ENCODE peak calls at places on chromosomes 3 and 15, in seven cellular contexts. X is mammary epithelial cell, I is type B pancreatic cell, O is fibroblast of pulmonary artery, N is neural crest cell, Q is HCT116, S is natural killer cell. A is an unnamed sample.

GRCh38 chr3:38519000-38519399 is 22.9 kb downstream of the EXOG start:
- DNase-seq in Q (no peak), I (no peak), X (peak; percentile 37), S (no peak), O (no peak), N (no peak), A (no peak)

GRCh38 chr3:100087203-100087602 is 27.1 kb downstream of the FILIP1L start:
- DNase-seq in O (peak; percentile 60), I (no peak), Q (no peak), X (peak; percentile 87), S (no peak), N (no peak), A (no peak)

GRCh38 chr3:95297586-95297985 is 1234.7 kb downstream of the NSUN3 start:
- DNase-seq in N (no peak), X (no peak), O (no peak), Q (no peak), S (no peak), I (no peak), A (no peak)

GRCh38 chr3:2261747-2262146 is 163.1 kb downstream of the CNTN4 start:
- DNase-seq in S (no peak), O (no peak), Q (no peak), I (no peak), X (no peak), N (no peak), A (no peak)

GRCh38 chr3:46235425-46235824 is 6.8 kb upstream of the CCR3 start:
- DNase-seq in Q (no peak), S (no peak), N (no peak), O (no peak), X (no peak), I (no peak), A (no peak)

GRCh38 chr15:58260911-58261267 is 122.7 kb downstream of the AQP9 start:
- DNase-seq in S (no peak), N (no peak), I (no peak), X (peak; percentile 64), Q (no peak), O (peak; percentile 11), A (no peak)

GRCh38 chr3:88149146-88149515 is 628 bp upstream of the C3orf38 start:
- DNase-seq in O (no peak), S (no peak), Q (peak; percentile 3), I (no peak), X (peak; percentile 51), N (no peak), A (peak; percentile 16)

GRCh38 chr3:177035678-177036077 is 161.6 kb downstream of the TBL1XR1 start:
- DNase-seq in S (no peak), N (no peak), Q (no peak), O (no peak), X (no peak), I (no peak), A (no peak)

GRCh38 chr3:60048447-60048848 is 998.6 kb upstream of the CFAP20DC start:
- DNase-seq in N (no peak), Q (no peak), S (no peak), X (no peak), O (no peak), I (no peak), A (no peak)

GRCh38 chr3:41525288-41526064 is 326.2 kb downstream of the CTNNB1 start:
- DNase-seq in X (no peak), S (no peak), N (no peak), Q (no peak), I (no peak), O (no peak), A (no peak)

GRCh38 chr3:115836944-115837343 is 213.6 kb downstream of the GAP43 start:
- DNase-seq in X (no peak), O (peak; percentile 49), I (no peak), N (no peak), Q (peak; percentile 28), S (no peak), A (no peak)

DNA sequence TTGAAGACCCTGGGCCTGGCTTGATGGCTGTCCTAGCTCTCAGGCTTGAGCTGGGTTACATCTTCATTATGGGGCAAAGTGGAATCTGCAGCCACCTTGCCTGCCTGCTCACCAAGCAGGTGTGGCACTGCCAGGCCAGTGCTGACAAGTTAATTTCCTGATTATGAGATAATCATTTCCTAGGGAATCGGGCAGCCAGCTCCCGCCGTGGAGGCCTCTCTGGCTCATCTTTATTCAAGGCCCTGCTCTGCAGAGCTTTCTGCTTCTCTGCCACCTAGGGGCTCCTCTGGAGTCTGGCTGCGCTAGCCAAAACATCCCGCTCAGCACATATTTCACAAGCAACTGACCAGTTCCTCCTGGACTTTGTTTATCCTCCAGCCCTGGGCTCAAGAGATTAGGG is 9.9 kb downstream of the LOXL1 start:
- DNase-seq in I (no peak), O (peak; percentile 69), Q (no peak), X (peak; percentile 75), N (no peak), S (no peak), A (no peak)
- TF ChIP-seq CTCF in I (no peak), O (peak; percentile 49), Q (no peak), X (no peak), N (no peak), S (no peak), A (no peak)

DNA sequence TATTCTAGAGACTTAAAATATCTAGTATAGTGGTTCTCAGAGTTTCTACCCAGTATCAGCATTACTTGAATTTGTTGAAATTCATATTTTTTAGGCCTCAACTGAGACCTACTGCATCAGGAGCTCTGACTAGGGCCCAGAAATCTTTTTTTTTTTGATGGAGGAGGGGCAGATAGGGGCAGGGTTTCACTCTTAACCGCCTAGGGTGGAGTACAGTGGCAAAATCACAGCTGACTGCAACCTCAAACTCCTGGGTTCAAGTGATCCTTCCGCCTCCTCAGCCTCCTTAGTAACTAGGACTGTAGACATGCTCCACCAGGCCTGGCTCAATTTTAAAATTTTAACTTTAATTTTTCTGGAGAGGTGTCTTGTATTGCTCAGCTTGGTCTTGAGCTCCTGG is 36.6 kb downstream of the CHD2 start:
- DNase-seq in O (no peak), I (no peak), X (no peak), S (no peak), Q (no peak), N (no peak), A (no peak)
- TF ChIP-seq CTCF in O (no peak), I (no peak), X (no peak), S (no peak), Q (no peak), N (no peak), A (no peak)

GRCh38 chr3:49750056-49750455 is 26.3 kb upstream of the GMPPB start:
- DNase-seq in O (no peak), X (no peak), N (no peak), I (no peak), Q (no peak), S (no peak), A (no peak)

GRCh38 chr3:49747792-49748480 is 24.2 kb upstream of the GMPPB start:
- DNase-seq in N (no peak), S (no peak), O (peak; percentile 85), X (peak; percentile 67), I (no peak), Q (no peak), A (no peak)

GRCh38 chr3:49751501-49751900 is 27.8 kb upstream of the GMPPB start:
- DNase-seq in Q (no peak), O (no peak), X (no peak), S (no peak), I (no peak), N (no peak), A (no peak)

GRCh38 chr3:49740427-49740826 is 16.7 kb upstream of the GMPPB start:
- DNase-seq in O (no peak), N (no peak), X (no peak), Q (no peak), S (no peak), I (no peak), A (no peak)

DNA sequence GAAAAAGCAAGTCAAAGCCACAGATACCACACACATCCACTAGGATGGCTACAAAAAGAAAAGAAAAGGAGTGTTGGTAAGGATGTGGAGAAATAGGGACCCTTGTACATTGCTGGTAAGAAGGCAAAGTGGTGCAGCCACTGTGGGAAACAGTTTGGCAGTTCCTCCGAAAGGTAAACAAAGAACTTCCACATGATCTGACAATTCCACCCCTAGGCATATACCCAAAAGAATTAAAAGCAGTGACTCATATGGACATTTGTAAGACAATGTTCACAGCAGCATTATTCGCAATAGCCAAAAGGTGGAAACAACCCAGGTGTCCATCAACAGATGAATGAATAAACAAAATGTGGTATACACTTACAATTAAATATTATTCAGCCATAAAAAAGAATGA is 22.2 kb upstream of the GMPPB start:
- DNase-seq in X (peak; percentile 77), Q (no peak), O (peak; percentile 51), N (no peak), I (no peak), S (no peak), A (no peak)
- TF ChIP-seq CTCF in X (peak; percentile 7), Q (no peak), O (no peak), N (no peak), I (no peak), S (no peak), A (no peak)

GRCh38 chr3:71512000-71512399 is 71.5 kb downstream of the FOXP1 start:
- DNase-seq in I (no peak), S (no peak), Q (no peak), N (no peak), O (no peak), X (no peak), A (no peak)
- TF ChIP-seq CTCF in I (no peak), S (peak; percentile 40), Q (peak; percentile 9), N (no peak), O (no peak), X (no peak), A (no peak)

DNA sequence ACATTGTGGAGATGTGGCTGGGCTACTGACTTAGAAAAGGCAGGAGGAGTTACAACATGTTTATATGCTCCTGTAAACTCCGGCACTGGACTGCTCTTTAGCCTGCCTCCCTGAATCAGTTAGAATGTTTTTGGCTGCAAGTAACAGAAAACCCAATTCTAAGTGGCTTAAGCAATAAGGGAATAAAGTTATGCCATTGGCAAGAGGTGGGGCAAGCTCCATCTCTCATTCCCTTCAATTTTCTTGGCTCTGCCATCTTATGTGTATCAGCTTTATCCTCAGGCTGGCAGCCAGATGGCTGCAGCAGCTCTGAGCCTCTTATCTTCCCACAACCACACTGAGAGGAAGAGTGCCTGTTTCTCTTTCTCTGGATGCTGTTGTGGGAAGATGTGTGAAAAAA is 22.4 kb upstream of the MEIS2 start:
- DNase-seq in X (no peak), N (no peak), Q (no peak), O (peak; percentile 63), I (no peak), S (no peak), A (no peak)
- TF ChIP-seq CTCF in X (no peak), N (no peak), Q (no peak), O (no peak), I (no peak), S (no peak), A (no peak)

GRCh38 chr3:52054689-52055511 is 1.5 kb downstream of the DUSP7 start:
- DNase-seq in I (no peak), Q (no peak), X (no peak), N (peak; percentile 36), O (no peak), S (no peak), A (no peak)
- TF ChIP-seq CTCF in I (peak; percentile 64), Q (peak; percentile 51), X (no peak), N (peak; percentile 53), O (peak; percentile 27), S (no peak), A (no peak)

A was measured in activated B cell treated with CpG ODN at 0.5 μM for 24 hours.